ENCODE peak calls at places on chromosomes 2 and 18, in six cellular contexts. Z, J, U, F, S and Q are unnamed samples.

GRCh38 chr2:160574472-160575140 is 81.0 kb upstream of the RBMS1 start:
- DNase-seq in Z (no peak), J (no peak), U (no peak), F (no peak), S (no peak), Q (no peak)

GRCh38 chr2:70703900-70704549 is 64.0 kb downstream of the ADD2 start:
- DNase-seq in Z (no peak), J (no peak), U (no peak), F (peak; percentile 60), S (peak; percentile 16), Q (no peak)

GRCh38 chr2:239459581-239459980 is 58.8 kb upstream of the HDAC4 start:
- DNase-seq in Z (no peak), J (peak; percentile 37), U (no peak), F (no peak), S (peak; percentile 17), Q (no peak)

GRCh38 chr2:54586062-54586982 is 130.2 kb downstream of the SPTBN1 start:
- DNase-seq in Z (no peak), J (no peak), U (no peak), F (no peak), S (no peak), Q (no peak)

GRCh38 chr2:45169339-45170190 is 160.3 kb upstream of the SIX2 start:
- DNase-seq in Z (no peak), J (no peak), U (no peak), F (no peak), S (no peak), Q (no peak)

GRCh38 chr2:224145751-224146355 is 106.8 kb upstream of the SERPINE2 start:
- DNase-seq in Z (no peak), J (no peak), U (no peak), F (no peak), S (no peak), Q (peak; percentile 58)

GRCh38 chr2:45567288-45567963 is 43.6 kb downstream of the SRBD1 start:
- DNase-seq in Z (no peak), J (no peak), U (no peak), F (no peak), S (no peak), Q (no peak)

GRCh38 chr2:128595763-128596452 is 277.2 kb upstream of the HS6ST1 start:
- DNase-seq in Z (no peak), J (no peak), U (no peak), F (no peak), S (peak; percentile 20), Q (no peak)

GRCh38 chr18:39839782-39840181 is 2115.3 kb upstream of the PIK3C3 start:
- DNase-seq in Z (no peak), J (no peak), U (no peak), F (no peak), S (no peak), Q (no peak)

GRCh38 chr2:16508061-16508851 is 157.4 kb downstream of the CYRIA start:
- DNase-seq in Z (peak; percentile 12), J (no peak), U (no peak), F (peak; percentile 39), S (peak; percentile 62), Q (peak; percentile 43)

GRCh38 chr2:69994166-69994565 is 32.7 kb upstream of the ASPRV1 start:
- DNase-seq in Z (no peak), J (no peak), U (no peak), F (peak; percentile 5), S (peak; percentile 7), Q (no peak)

GRCh38 chr2:240929364-240930095 is 23.4 kb downstream of the CROCC2 start:
- DNase-seq in Z (no peak), J (peak; percentile 25), U (no peak), F (no peak), S (peak; percentile 15), Q (peak; percentile 4)

GRCh38 chr2:105443610-105444598 is 45.1 kb upstream of the FHL2 start:
- DNase-seq in Z (peak; percentile 81), J (no peak), U (no peak), F (peak; percentile 25), S (no peak), Q (peak; percentile 17)

GRCh38 chr2:25323042-25323514 is 18.6 kb downstream of the DNMT3A start:
- DNase-seq in Z (no peak), J (no peak), U (no peak), F (peak; percentile 83), S (no peak), Q (no peak)

GRCh38 chr2:128446866-128447537 is 128.3 kb upstream of the HS6ST1 start:
- DNase-seq in Z (no peak), J (no peak), U (no peak), F (no peak), S (peak; percentile 21), Q (no peak)

GRCh38 chr2:199344012-199344411 is 113.7 kb downstream of the SATB2 start:
- DNase-seq in Z (no peak), J (no peak), U (no peak), F (no peak), S (no peak), Q (no peak)

GRCh38 chr2:231883468-231883881 is 42.7 kb downstream of the NPPC start:
- DNase-seq in Z (no peak), J (peak; percentile 10), U (no peak), F (no peak), S (no peak), Q (no peak)

GRCh38 chr2:96156926-96157648 is 11.8 kb upstream of the DUSP2 start:
- DNase-seq in Z (no peak), J (no peak), U (peak; percentile 71), F (no peak), S (no peak), Q (no peak)

GRCh38 chr2:63218800-63219511 is 168.3 kb downstream of the OTX1 start:
- DNase-seq in Z (no peak), J (no peak), U (no peak), F (peak; percentile 8), S (no peak), Q (no peak)

GRCh38 chr2:167827352-167828097 is 419.9 kb downstream of the STK39 start:
- DNase-seq in Z (no peak), J (no peak), U (no peak), F (no peak), S (no peak), Q (no peak)

GRCh38 chr18:57737661-57738060 is 65.5 kb downstream of the ATP8B1 start:
- DNase-seq in Z (peak; percentile 57), J (peak; percentile 61), U (no peak), F (no peak), S (peak; percentile 65), Q (peak; percentile 48)

GRCh38 chr2:126911111-126911796 is 12.6 kb downstream of the TEX51 start:
- DNase-seq in Z (no peak), J (peak; percentile 34), U (no peak), F (no peak), S (no peak), Q (no peak)

GRCh38 chr2:118013221-118013723 is 598 bp downstream of the CCDC93 start:
- DNase-seq in Z (peak; percentile 14), J (peak; percentile 56), U (no peak), F (peak; percentile 65), S (peak; percentile 55), Q (peak; percentile 68)

GRCh38 chr18:64131314-64131713 is 17.6 kb downstream of the LINC00305 start:
- DNase-seq in Z (no peak), J (no peak), U (no peak), F (no peak), S (no peak), Q (no peak)

GRCh38 chr2:145379934-145380333 is 860.0 kb upstream of the ZEB2 start:
- DNase-seq in Z (no peak), J (no peak), U (no peak), F (no peak), S (no peak), Q (no peak)

GRCh38 chr2:2758793-2759367 is 427.8 kb upstream of the MYT1L start:
- DNase-seq in Z (no peak), J (no peak), U (no peak), F (no peak), S (no peak), Q (no peak)

GRCh38 chr2:96554293-96555145 is 18.0 kb downstream of the ARID5A start:
- DNase-seq in Z (peak; percentile 57), J (peak; percentile 78), U (no peak), F (peak; percentile 61), S (peak; percentile 76), Q (peak; percentile 71)

GRCh38 chr18:57150828-57151227 is 3.9 kb downstream of the BOD1L2 start:
- DNase-seq in Z (no peak), J (no peak), U (no peak), F (peak; percentile 7), S (no peak), Q (no peak)

GRCh38 chr2:213251618-213252017 is 32.6 kb upstream of the SPAG16 start:
- DNase-seq in Z (no peak), J (no peak), U (no peak), F (peak; percentile 24), S (no peak), Q (no peak)
- TF ChIP-seq POLR2AphosphoS5 in Z (no peak), J (no peak), U (no peak), F (no peak), S (no peak), Q (no peak)

GRCh38 chr2:135530313-135531230 is at the start of gene ZRANB3:
- DNase-seq in Z (peak; percentile 97), J (peak; percentile 89), U (peak; percentile 98), F (peak; percentile 90), S (peak; percentile 92), Q (peak; percentile 96)

GRCh38 chr2:135525786-135526185 is 5.2 kb downstream of the ZRANB3 start:
- DNase-seq in Z (no peak), J (no peak), U (peak; percentile 12), F (no peak), S (no peak), Q (no peak)

GRCh38 chr2:135532581-135532980 is 1.3 kb downstream of the R3HDM1 start:
- DNase-seq in Z (no peak), J (no peak), U (no peak), F (no peak), S (no peak), Q (no peak)

GRCh38 chr2:135528006-135528405 is 3.0 kb downstream of the ZRANB3 start:
- DNase-seq in Z (no peak), J (no peak), U (no peak), F (no peak), S (no peak), Q (no peak)

GRCh38 chr2:135531231-135532197 is at the start of gene R3HDM1:
- DNase-seq in Z (peak; percentile 100), J (peak; percentile 96), U (peak; percentile 100), F (peak; percentile 99), S (peak; percentile 98), Q (peak; percentile 98)
- TF ChIP-seq POLR2A in Z (peak; percentile 29), J (no peak), U (peak; percentile 76), F (peak; percentile 78), S (no peak), Q (peak; percentile 26)

GRCh38 chr2:156841321-156841720 is 405.1 kb downstream of the GPD2 start:
- DNase-seq in Z (no peak), J (no peak), U (no peak), F (no peak), S (no peak), Q (no peak)
- TF ChIP-seq POLR2AphosphoS5 in Z (no peak), J (no peak), U (no peak), F (no peak), S (no peak), Q (no peak)

DNA sequence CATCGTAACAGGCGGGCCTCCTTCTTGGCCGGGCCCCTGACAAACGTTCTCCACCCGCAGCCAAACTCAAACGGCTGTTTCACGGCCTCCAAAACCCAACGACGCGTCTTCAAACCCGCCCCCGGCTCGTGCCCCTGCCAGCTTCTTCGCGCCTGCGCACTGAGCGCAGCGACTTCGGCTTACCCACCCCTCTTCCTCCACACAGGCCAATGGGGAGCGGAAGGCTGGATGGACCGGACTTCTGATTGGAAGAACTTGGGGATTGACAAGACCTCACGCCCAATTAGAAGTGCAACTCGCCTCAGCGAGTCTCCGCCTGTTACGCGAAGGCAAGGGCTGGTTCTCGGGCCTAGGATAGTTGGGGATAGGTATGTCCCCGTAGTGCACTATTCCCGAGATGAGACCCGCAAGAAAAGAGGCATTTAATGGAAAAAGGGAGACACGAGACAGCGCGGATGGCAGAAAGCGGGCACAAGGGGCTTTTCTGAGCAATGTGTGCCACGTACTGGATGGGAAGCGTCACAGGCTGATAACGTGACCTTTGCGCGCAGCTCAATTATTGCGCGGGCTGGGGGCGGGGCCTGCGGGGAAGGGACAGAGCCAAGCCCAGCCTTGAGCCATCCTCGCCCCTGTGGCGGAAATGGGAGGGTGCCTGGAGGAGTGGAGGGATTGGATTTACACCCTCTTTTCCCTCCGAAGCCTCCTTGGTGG is at the start of gene LAPTM4A:
- DNase-seq in Z (peak; percentile 99), J (peak; percentile 97), U (peak; percentile 99), F (peak; percentile 98), S (peak; percentile 99), Q (peak; percentile 98)
- TF ChIP-seq POLR2A in Z (peak; percentile 95), J (peak; percentile 83), U (peak; percentile 83), F (peak; percentile 91), S (peak; percentile 89), Q (peak; percentile 91)